ENCODE peak calls at places on chromosome 2, in four cellular contexts. F, Z, M and H are unnamed samples.

GRCh38 chr2:24855703-24856102 is 62.5 kb downstream of the CENPO start:
- DNase-seq in F (no peak), Z (no peak), M (no peak), H (no peak)

GRCh38 chr2:200297100-200297499 is 9.4 kb upstream of the SPATS2L start:
- DNase-seq in F (no peak), Z (no peak), M (no peak), H (no peak)

GRCh38 chr2:134668821-134669220 is 50.0 kb downstream of the TMEM163 start:
- DNase-seq in F (no peak), Z (no peak), M (no peak), H (no peak)

GRCh38 chr2:239579081-239579480 is 178.3 kb upstream of the HDAC4 start:
- DNase-seq in F (no peak), Z (no peak), M (no peak), H (no peak)

GRCh38 chr2:76870011-76870410 is 652.2 kb downstream of the LRRTM4 start:
- DNase-seq in F (no peak), Z (no peak), M (no peak), H (no peak)

GRCh38 chr2:168336786-168337388 is 89.5 kb upstream of the STK39 start:
- DNase-seq in F (peak; percentile 74), Z (peak; percentile 28), M (peak; percentile 60), H (no peak)

GRCh38 chr2:33412920-33413319 is 63.5 kb upstream of the RASGRP3 start:
- DNase-seq in F (no peak), Z (peak; percentile 45), M (no peak), H (peak; percentile 18)

GRCh38 chr2:85813978-85814801 is 60.4 kb downstream of the ATOH8 start:
- DNase-seq in F (peak; percentile 96), Z (peak; percentile 83), M (peak; percentile 81), H (peak; percentile 92)

GRCh38 chr2:10709290-10709939 is 12.0 kb upstream of the ATP6V1C2 start:
- DNase-seq in F (peak; percentile 60), Z (peak; percentile 22), M (peak; percentile 41), H (peak; percentile 50)

GRCh38 chr2:9770308-9771100 is 72.8 kb upstream of the TAF1B start:
- DNase-seq in F (peak; percentile 77), Z (peak; percentile 78), M (peak; percentile 68), H (peak; percentile 79)

GRCh38 chr2:7845332-7845731 is 836.5 kb upstream of the ID2 start:
- DNase-seq in F (no peak), Z (no peak), M (no peak), H (no peak)

GRCh38 chr2:172395503-172395902 is 31.9 kb upstream of the ITGA6 start:
- DNase-seq in F (no peak), Z (no peak), M (no peak), H (no peak)

GRCh38 chr2:187003038-187003543 is 154.1 kb upstream of the ZSWIM2 start:
- DNase-seq in F (no peak), Z (peak; percentile 62), M (no peak), H (no peak)

GRCh38 chr2:145752091-145752806 is 1232.3 kb upstream of the ZEB2 start:
- DNase-seq in F (no peak), Z (peak; percentile 61), M (no peak), H (peak; percentile 22)

GRCh38 chr2:40395169-40396023 is 56.5 kb downstream of the SLC8A1 start:
- DNase-seq in F (no peak), Z (no peak), M (no peak), H (peak; percentile 12)

GRCh38 chr2:70751881-70752280 is 16.1 kb downstream of the ADD2 start:
- DNase-seq in F (no peak), Z (peak; percentile 51), M (no peak), H (no peak)

GRCh38 chr2:105070010-105070865 is 32.4 kb downstream of the MRPS9 start:
- DNase-seq in F (no peak), Z (no peak), M (no peak), H (no peak)

GRCh38 chr2:240622631-240623235 is 2.5 kb upstream of the GPR35 start:
- DNase-seq in F (peak; percentile 16), Z (no peak), M (no peak), H (peak; percentile 82)

GRCh38 chr2:82182270-82182669 is 1877.7 kb upstream of the LRRTM1 start:
- DNase-seq in F (no peak), Z (no peak), M (no peak), H (no peak)

GRCh38 chr2:238864207-238865014 is 16.5 kb downstream of the TWIST2 start:
- DNase-seq in F (peak; percentile 55), Z (peak; percentile 10), M (peak; percentile 67), H (no peak)

GRCh38 chr2:179410552-179411356 is 146.1 kb upstream of the SESTD1 start:
- DNase-seq in F (peak; percentile 45), Z (peak; percentile 31), M (no peak), H (peak; percentile 48)

GRCh38 chr2:187034434-187034833 is 185.5 kb upstream of the ZSWIM2 start:
- DNase-seq in F (no peak), Z (no peak), M (no peak), H (no peak)

GRCh38 chr2:172446524-172447063 is 19.2 kb downstream of the ITGA6 start:
- DNase-seq in F (no peak), Z (no peak), M (no peak), H (no peak)

GRCh38 chr2:237180987-237181386 is 95.3 kb downstream of the COPS8 start:
- DNase-seq in F (no peak), Z (no peak), M (no peak), H (no peak)

GRCh38 chr2:166331468-166331867 is 44.3 kb downstream of the SCN9A start:
- DNase-seq in F (no peak), Z (no peak), M (no peak), H (no peak)

GRCh38 chr2:16960579-16960978 is 294.9 kb upstream of the CYRIA start:
- DNase-seq in F (no peak), Z (no peak), M (no peak), H (no peak)

GRCh38 chr2:144322379-144322778 is 197.5 kb downstream of the ZEB2 start:
- DNase-seq in F (no peak), Z (no peak), M (no peak), H (no peak)

GRCh38 chr2:237597680-237598145 is 7.2 kb upstream of the RAB17 start:
- DNase-seq in F (no peak), Z (no peak), M (no peak), H (no peak)

GRCh38 chr2:75641587-75641986 is 5.0 kb upstream of the MRPL19 start:
- DNase-seq in F (no peak), Z (no peak), M (no peak), H (no peak)

GRCh38 chr2:149184994-149185393 is 145.4 kb upstream of the LYPD6 start:
- DNase-seq in F (no peak), Z (no peak), M (no peak), H (no peak)

GRCh38 chr2:178280261-178280852 is 86.0 kb downstream of the OSBPL6 start:
- DNase-seq in F (no peak), Z (peak; percentile 62), M (no peak), H (peak; percentile 46)

GRCh38 chr2:241141214-241141770 is 8.0 kb downstream of the PASK start:
- DNase-seq in F (no peak), Z (no peak), M (no peak), H (no peak)

GRCh38 chr2:26847663-26848335 is at the start of gene DPYSL5:
- DNase-seq in F (peak; percentile 87), Z (peak; percentile 44), M (peak; percentile 65), H (peak; percentile 99)
- TF ChIP-seq TEAD4 in F (no peak), Z (no peak), M (no peak), H (no peak)

DNA sequence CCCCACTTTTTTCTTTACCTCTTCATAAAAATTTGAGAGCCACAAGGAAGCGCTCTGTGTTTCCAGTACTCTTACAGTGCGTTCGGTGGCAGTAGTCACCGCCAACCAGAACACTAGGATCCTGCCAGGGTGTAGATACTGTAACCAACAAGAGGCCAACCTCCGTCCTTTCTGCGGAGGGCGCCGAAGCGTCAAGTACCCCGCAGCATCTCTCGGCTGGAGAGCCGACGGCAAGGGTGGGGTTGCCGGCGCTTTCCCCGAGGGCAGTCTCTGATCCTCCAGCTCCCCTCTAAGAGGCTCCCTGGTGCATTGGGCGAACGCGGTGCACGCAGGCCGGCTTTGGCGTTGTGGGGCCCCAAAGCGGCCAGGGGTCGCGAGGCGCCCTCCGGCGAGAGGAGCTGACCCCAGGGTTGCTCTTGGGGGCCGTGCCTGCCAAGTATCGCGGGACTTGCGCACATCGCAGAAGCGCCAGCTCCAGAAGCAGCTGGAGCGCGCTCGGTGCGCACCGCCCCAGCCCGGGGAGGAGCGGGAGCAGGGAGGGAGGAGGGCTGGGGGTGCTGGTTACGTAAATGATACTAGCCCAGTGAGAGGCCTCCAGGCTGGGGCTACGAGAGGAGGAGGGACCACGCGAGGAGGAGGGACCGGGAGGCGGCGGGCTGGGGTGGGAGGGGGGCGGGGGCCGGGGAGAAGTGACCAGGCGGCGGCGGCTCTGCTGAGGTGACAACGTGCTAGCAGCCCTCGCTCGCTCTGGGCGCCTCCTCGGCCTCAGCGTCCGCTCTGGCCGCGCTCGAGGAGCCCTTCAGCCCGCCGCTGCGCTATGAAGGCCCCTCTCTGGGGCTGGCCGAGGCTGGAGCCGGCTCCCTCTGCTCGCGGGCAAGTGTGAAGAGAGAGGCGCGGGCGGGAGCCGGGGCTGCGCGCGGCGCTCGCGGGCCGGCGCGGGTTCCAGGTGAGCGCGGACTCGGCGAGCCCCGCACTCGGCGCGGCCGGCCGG is at the start of gene GALNT13:
- DNase-seq in F (peak; percentile 90), Z (no peak), M (peak; percentile 94), H (peak; percentile 92)
- TF ChIP-seq TEAD4 in F (no peak), Z (no peak), M (peak; percentile 14), H (no peak)

DNA sequence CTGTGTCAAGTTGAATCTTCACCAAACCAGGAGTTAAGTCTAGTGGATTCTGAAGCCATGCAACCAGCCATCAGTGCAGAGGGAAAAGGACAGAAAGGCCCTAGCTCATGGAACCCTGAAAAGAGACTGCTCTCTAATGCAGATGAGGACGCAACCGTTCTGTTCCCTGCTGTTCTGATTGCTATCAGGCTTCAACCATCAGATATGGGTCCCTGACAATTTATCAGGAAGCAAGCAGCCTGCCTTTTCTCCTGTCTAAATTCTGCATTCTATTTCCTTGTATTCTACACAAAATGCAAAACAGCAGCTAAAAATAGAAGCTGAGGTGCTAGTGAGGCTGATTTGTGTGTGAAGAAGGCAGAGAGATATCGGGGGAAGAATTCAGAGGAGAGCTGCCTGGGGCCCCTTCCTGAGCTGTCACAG is 68.4 kb upstream of the RTN4 start:
- DNase-seq in F (no peak), Z (no peak), M (no peak), H (no peak)
- TF ChIP-seq TEAD4 in F (no peak), Z (no peak), M (no peak), H (no peak)

DNA sequence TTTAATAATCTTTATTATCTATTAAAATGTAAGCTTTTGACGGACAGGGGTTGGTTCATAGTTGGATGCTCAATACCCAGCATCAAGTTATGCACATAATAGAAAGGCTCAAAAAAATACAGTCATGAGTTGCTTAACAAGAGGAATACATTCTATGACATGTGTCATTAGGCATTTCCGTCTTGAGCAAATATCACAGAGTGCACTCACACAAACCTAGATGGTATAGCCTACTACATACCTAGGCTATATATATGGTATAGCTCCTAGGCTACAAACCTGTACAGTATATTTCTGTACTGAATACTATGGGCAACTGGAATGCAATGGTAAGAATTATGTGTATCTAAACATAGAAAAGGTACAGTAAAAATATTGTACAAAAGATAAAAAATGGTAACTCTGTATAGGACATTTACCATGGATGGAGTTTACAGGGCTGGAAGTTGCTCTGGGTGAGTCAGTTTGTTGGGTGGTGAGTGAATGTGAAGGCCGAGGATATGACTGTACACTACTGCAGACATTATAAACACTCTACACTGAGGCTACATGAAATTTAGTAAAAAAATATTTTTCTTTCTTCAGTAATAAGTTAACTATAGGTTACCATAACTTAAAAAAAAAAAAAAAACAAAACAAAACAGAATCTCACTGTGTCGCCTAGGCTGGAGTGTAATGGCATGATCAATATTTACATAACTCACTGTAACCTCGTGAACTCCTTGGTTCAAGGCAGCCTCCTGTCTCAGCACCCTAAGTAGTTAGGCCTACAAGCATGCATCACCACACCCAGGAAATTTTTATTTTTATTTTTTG is 201.2 kb downstream of the NBAS start:
- DNase-seq in F (no peak), Z (no peak), M (no peak), H (no peak)
- TF ChIP-seq TEAD4 in F (no peak), Z (no peak), M (no peak), H (no peak)